ENCODE peak calls at places on chromosomes 3 and 15, in eight cellular contexts. D is prostate gland; K is activated T-cell treated with anti-CD3 and anti-CD28 coated beads, Interleukin-2, amount 50 U/mL, for 1 hour; A is fibroblast of the aortic adventitia; C is psoas muscle; X is stimulated activated CD4-positive, alpha-beta T cell treated with anti-CD3 and anti-CD28 coated beads, TNF-alpha, amount 100 ng/mL, for 1 hour; Q is NCI-H1092; J is esophagus squamous epithelium. W is an unnamed sample.

GRCh38 chr3:141767062-141767461 is 3.9 kb downstream of the GRK7 start:
- DNase-seq in D (no peak), K (no peak), A (no peak), C (no peak), X (no peak), Q (no peak), J (no peak), W (no peak)

GRCh38 chr3:156285626-156286025 is 165.2 kb downstream of the KCNAB1 start:
- DNase-seq in D (no peak), K (no peak), A (no peak), C (no peak), X (no peak), Q (no peak), J (no peak), W (no peak)

GRCh38 chr3:100776736-100777135 is 67.4 kb downstream of the TFG start:
- DNase-seq in D (no peak), K (no peak), A (no peak), C (no peak), X (no peak), Q (no peak), J (no peak), W (no peak)

GRCh38 chr15:61138151-61138550 is 91.0 kb downstream of the RORA start:
- DNase-seq in D (no peak), K (no peak), A (no peak), C (no peak), X (no peak), Q (no peak), J (no peak), W (no peak)

GRCh38 chr3:184052773-184053172 is at the start of gene HTR3C:
- DNase-seq in D (no peak), K (no peak), A (no peak), C (no peak), X (no peak), Q (no peak), J (no peak), W (no peak)

GRCh38 chr3:50248387-50248786 is 12.4 kb downstream of the GNAI2 start:
- DNase-seq in D (no peak), K (no peak), A (no peak), C (peak), X (no peak), Q (no peak), J (no peak), W (peak)

GRCh38 chr3:129553171-129553570 is 10.2 kb downstream of the H1-8 start:
- DNase-seq in D (no peak), K (no peak), A (no peak), C (peak), X (no peak), Q (no peak), J (no peak), W (no peak)

GRCh38 chr3:65425880-65426279 is 612.8 kb downstream of the MAGI1 start:
- DNase-seq in D (no peak), K (no peak), A (peak), C (no peak), X (no peak), Q (no peak), J (no peak), W (no peak)

GRCh38 chr3:177852001-177852400 is 654.7 kb upstream of the TBL1XR1 start:
- DNase-seq in D (no peak), K (no peak), A (peak), C (no peak), X (no peak), Q (no peak), J (no peak), W (no peak)

GRCh38 chr15:34849364-34849959 is 54.1 kb upstream of the ACTC1 start:
- DNase-seq in D (no peak), K (no peak), A (no peak), C (no peak), X (no peak), Q (no peak), J (no peak), W (no peak)

GRCh38 chr3:127480196-127480933 is 110.2 kb downstream of the TPRA1 start:
- DNase-seq in D (no peak), K (no peak), A (no peak), C (no peak), X (no peak), Q (no peak), J (no peak), W (peak)

GRCh38 chr15:90603893-90604292 is 74.2 kb downstream of the CRTC3 start:
- DNase-seq in D (no peak), K (peak), A (peak), C (no peak), X (no peak), Q (no peak), J (no peak), W (peak)

GRCh38 chr3:123036352-123037014 is 8.9 kb upstream of the SEMA5B start:
- DNase-seq in D (no peak), K (no peak), A (peak), C (no peak), X (no peak), Q (no peak), J (no peak), W (no peak)

GRCh38 chr3:173556546-173556945 is 159.0 kb downstream of the NLGN1 start:
- DNase-seq in D (no peak), K (no peak), A (no peak), C (no peak), X (no peak), Q (no peak), J (no peak), W (no peak)

GRCh38 chr15:66004618-66005262 is 135.4 kb downstream of the RAB11A start:
- DNase-seq in D (no peak), K (no peak), A (peak), C (no peak), X (no peak), Q (no peak), J (no peak), W (no peak)

GRCh38 chr3:171187706-171188290 is 161.3 kb upstream of the SLC2A2 start:
- DNase-seq in D (peak), K (no peak), A (peak), C (no peak), X (no peak), Q (peak), J (no peak), W (no peak)

GRCh38 chr3:57803647-57804081 is 47.6 kb downstream of the SLMAP start:
- DNase-seq in D (peak), K (no peak), A (peak), C (no peak), X (no peak), Q (no peak), J (no peak), W (no peak)

GRCh38 chr3:78519281-78519680 is 1248.5 kb downstream of the ROBO1 start:
- DNase-seq in D (no peak), K (no peak), A (no peak), C (no peak), X (no peak), Q (no peak), J (no peak), W (no peak)

GRCh38 chr3:186909078-186909853 is 21.1 kb upstream of the ST6GAL1 start:
- DNase-seq in D (no peak), K (peak), A (no peak), C (no peak), X (peak), Q (no peak), J (peak), W (peak)

GRCh38 chr3:197001106-197001971 is 28.3 kb downstream of the MELTF start:
- DNase-seq in D (no peak), K (no peak), A (no peak), C (no peak), X (no peak), Q (no peak), J (no peak), W (peak)

GRCh38 chr15:58795825-58796224 is 24.7 kb downstream of the MINDY2 start:
- DNase-seq in D (no peak), K (no peak), A (no peak), C (no peak), X (no peak), Q (no peak), J (no peak), W (no peak)

GRCh38 chr15:60390931-60391501 is 6.8 kb downstream of the ANXA2 start:
- DNase-seq in D (no peak), K (no peak), A (peak), C (peak), X (no peak), Q (no peak), J (peak), W (peak)

GRCh38 chr15:83837946-83838571 is 184.1 kb downstream of the ADAMTSL3 start:
- DNase-seq in D (no peak), K (no peak), A (no peak), C (no peak), X (no peak), Q (no peak), J (no peak), W (no peak)

GRCh38 chr3:101722394-101723173 is 1.8 kb upstream of the CEP97 start:
- DNase-seq in D (no peak), K (no peak), A (no peak), C (no peak), X (no peak), Q (no peak), J (no peak), W (peak)

GRCh38 chr15:82850242-82850591 is 40.8 kb downstream of the WHAMM start:
- DNase-seq in D (no peak), K (no peak), A (no peak), C (no peak), X (no peak), Q (no peak), J (no peak), W (no peak)

GRCh38 chr15:85457392-85457968 is 77.1 kb downstream of the AKAP13 start:
- DNase-seq in D (no peak), K (no peak), A (no peak), C (no peak), X (no peak), Q (no peak), J (no peak), W (no peak)

GRCh38 chr3:4492240-4493007 is 724 bp upstream of the ITPR1 start:
- DNase-seq in D (peak), K (peak), A (peak), C (peak), X (no peak), Q (no peak), J (no peak), W (peak)

GRCh38 chr3:13927295-13927694 is 47.4 kb upstream of the WNT7A start:
- DNase-seq in D (no peak), K (no peak), A (no peak), C (no peak), X (no peak), Q (no peak), J (no peak), W (no peak)

GRCh38 chr15:39102431-39102830 is 478.4 kb upstream of the THBS1 start:
- DNase-seq in D (no peak), K (no peak), A (no peak), C (no peak), X (no peak), Q (no peak), J (no peak), W (no peak)

GRCh38 chr3:72844436-72844999 is 3.7 kb downstream of the SHQ1 start:
- DNase-seq in D (no peak), K (no peak), A (peak), C (no peak), X (no peak), Q (no peak), J (no peak), W (no peak)

GRCh38 chr15:27538325-27538724 is 560.8 kb downstream of the OCA2 start:
- DNase-seq in D (no peak), K (no peak), A (no peak), C (no peak), X (no peak), Q (peak), J (no peak), W (no peak)

GRCh38 chr3:140216249-140216648 is 281.3 kb downstream of the CLSTN2 start:
- DNase-seq in D (no peak), K (no peak), A (no peak), C (no peak), X (no peak), Q (no peak), J (no peak), W (no peak)

GRCh38 chr3:13141183-13141582 is 68.0 kb upstream of the IQSEC1 start:
- DNase-seq in D (no peak), K (no peak), A (no peak), C (no peak), X (no peak), Q (no peak), J (no peak), W (no peak)

GRCh38 chr3:147945968-147946519 is 536.9 kb downstream of the ZIC1 start:
- DNase-seq in D (no peak), K (no peak), A (peak), C (peak), X (no peak), Q (no peak), J (no peak), W (no peak)

GRCh38 chr15:67548862-67549651 is 6.6 kb downstream of the MAP2K5 start:
- DNase-seq in D (no peak), K (no peak), A (no peak), C (no peak), X (no peak), Q (peak), J (no peak), W (no peak)

GRCh38 chr15:98841419-98841970 is 166.1 kb downstream of the PGPEP1L start:
- DNase-seq in D (no peak), K (no peak), A (no peak), C (no peak), X (no peak), Q (no peak), J (no peak), W (no peak)

GRCh38 chr3:195120199-195120556 is 150.8 kb downstream of the XXYLT1 start:
- DNase-seq in D (no peak), K (no peak), A (no peak), C (no peak), X (no peak), Q (no peak), J (no peak), W (no peak)

W was measured in Peyer's patch.